ENCODE peak calls at places on chromosome 2, in nine cellular contexts. Q is stomach, U is breast epithelium, O is Panc1, J is transverse colon, M is HepG2, H is vagina, W is GM23338, D is sigmoid colon. A is an unnamed sample.
A peak's percentile ranks its signal among the peaks of the same experiment; 100 is the strongest.

GRCh38 chr2:191625016-191625415 is 52.9 kb upstream of the NABP1 start:
- DNase-seq in Q (no peak), M (peak; percentile 75), W (no peak), O (no peak), D (no peak), H (no peak), U (no peak), J (no peak), A (peak; percentile 83)

GRCh38 chr2:85008252-85008651 is 37.3 kb downstream of the KCMF1 start:
- DNase-seq in H (no peak), J (no peak), O (no peak), D (no peak), Q (no peak), U (no peak), M (no peak), W (no peak), A (no peak)

GRCh38 chr2:200288670-200289429 is 17.6 kb upstream of the SPATS2L start:
- DNase-seq in M (no peak), O (no peak), D (no peak), J (no peak), Q (no peak), H (no peak), W (no peak), U (peak; percentile 45), A (no peak)

GRCh38 chr2:143428700-143429099 is 299.5 kb downstream of the ARHGAP15 start:
- DNase-seq in Q (no peak), J (no peak), O (no peak), M (no peak), W (no peak), D (no peak), U (no peak), H (no peak), A (no peak)

GRCh38 chr2:155485141-155485842 is 786.8 kb downstream of the KCNJ3 start:
- DNase-seq in J (no peak), H (no peak), M (no peak), D (no peak), U (no peak), W (no peak), Q (no peak), O (no peak), A (no peak)

GRCh38 chr2:209463226-209463625 is 39.4 kb downstream of the MAP2 start:
- DNase-seq in O (no peak), M (no peak), U (no peak), W (peak; percentile 40), Q (no peak), D (no peak), J (no peak), H (no peak), A (no peak)

GRCh38 chr2:97995026-97995733 is 568 bp downstream of the TMEM131 start:
- DNase-seq in J (peak; percentile 56), U (no peak), H (no peak), O (no peak), W (peak; percentile 67), Q (peak; percentile 52), D (peak; percentile 69), M (peak; percentile 30), A (peak; percentile 93)

GRCh38 chr2:239094727-239095266 is 246.9 kb downstream of the TWIST2 start:
- DNase-seq in H (no peak), M (no peak), Q (no peak), U (no peak), O (no peak), J (no peak), D (no peak), W (no peak), A (no peak)

GRCh38 chr2:39289609-39290008 is 45.8 kb upstream of the CDKL4 start:
- DNase-seq in U (no peak), W (no peak), D (no peak), J (no peak), O (no peak), M (no peak), H (no peak), Q (no peak), A (no peak)

GRCh38 chr2:210997373-210997772 is 441.0 kb downstream of the CPS1 start:
- DNase-seq in U (no peak), J (no peak), Q (no peak), W (no peak), O (no peak), D (no peak), H (no peak), M (no peak), A (no peak)

GRCh38 chr2:233707979-233708644 is 4.6 kb upstream of the UGT1A5 start:
- DNase-seq in O (no peak), D (no peak), M (no peak), H (no peak), U (no peak), J (no peak), Q (no peak), W (no peak), A (no peak)

GRCh38 chr2:215514516-215514915 is 78.6 kb upstream of the FN1 start:
- DNase-seq in W (no peak), Q (no peak), O (no peak), J (no peak), M (no peak), H (no peak), U (no peak), D (no peak), A (no peak)

GRCh38 chr2:172249336-172249735 is 146.6 kb upstream of the DLX2 start:
- DNase-seq in M (no peak), Q (no peak), U (no peak), J (no peak), W (no peak), O (no peak), H (no peak), D (no peak), A (no peak)

GRCh38 chr2:172251231-172251630 is 148.5 kb upstream of the DLX2 start:
- DNase-seq in O (no peak), D (no peak), J (no peak), H (no peak), W (no peak), M (no peak), Q (no peak), U (no peak), A (no peak)

GRCh38 chr2:172248381-172249173 is 145.9 kb upstream of the DLX2 start:
- DNase-seq in D (no peak), Q (no peak), W (peak; percentile 38), M (no peak), H (no peak), U (no peak), J (no peak), O (no peak), A (no peak)

GRCh38 chr2:172250801-172251200 is 148.1 kb upstream of the DLX2 start:
- DNase-seq in J (no peak), O (no peak), Q (no peak), U (no peak), H (no peak), W (peak; percentile 32), D (no peak), M (no peak), A (no peak)

DNA sequence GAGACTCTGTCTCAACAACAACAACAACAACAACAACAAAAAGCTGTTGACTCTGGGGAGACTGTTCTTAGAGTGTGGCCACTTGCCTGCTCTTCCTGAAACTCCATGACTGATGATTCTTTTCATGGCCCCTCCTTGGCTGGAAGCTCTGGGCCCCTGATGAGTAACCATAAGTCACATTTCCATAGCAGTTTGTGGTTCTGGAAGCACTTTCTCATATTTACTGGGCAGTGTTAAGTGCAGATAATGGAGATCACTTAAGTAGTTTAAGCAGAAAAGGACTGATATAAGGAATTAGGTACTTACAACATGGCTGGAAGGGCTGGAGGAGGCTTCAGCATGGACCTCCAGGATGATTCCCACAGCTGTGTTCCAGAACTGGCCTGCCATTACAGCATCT is 147.3 kb upstream of the DLX2 start:
- DNase-seq in O (no peak), H (no peak), J (no peak), U (no peak), D (no peak), Q (no peak), M (no peak), W (no peak), A (no peak)
- TF ChIP-seq POLR2AphosphoS5 in O (no peak), H (no peak), J (no peak), U (no peak), D (no peak), Q (no peak), M (no peak), W (no peak), A (no peak)

GRCh38 chr2:44211183-44211582 is 42.5 kb downstream of the PPM1B start:
- DNase-seq in M (peak; percentile 59), D (no peak), U (no peak), J (no peak), Q (no peak), H (no peak), W (no peak), O (no peak), A (no peak)

GRCh38 chr2:44212301-44212700 is 43.6 kb downstream of the PPM1B start:
- DNase-seq in O (no peak), U (no peak), W (no peak), M (no peak), D (no peak), H (no peak), Q (no peak), J (no peak), A (no peak)

GRCh38 chr2:44210362-44210761 is 41.7 kb downstream of the PPM1B start:
- DNase-seq in H (no peak), D (no peak), W (no peak), U (no peak), J (no peak), Q (no peak), M (no peak), O (no peak), A (no peak)

GRCh38 chr2:44218771-44219170 is 50.1 kb downstream of the PPM1B start:
- DNase-seq in H (no peak), Q (no peak), M (no peak), D (no peak), O (no peak), J (no peak), U (no peak), W (no peak), A (no peak)

DNA sequence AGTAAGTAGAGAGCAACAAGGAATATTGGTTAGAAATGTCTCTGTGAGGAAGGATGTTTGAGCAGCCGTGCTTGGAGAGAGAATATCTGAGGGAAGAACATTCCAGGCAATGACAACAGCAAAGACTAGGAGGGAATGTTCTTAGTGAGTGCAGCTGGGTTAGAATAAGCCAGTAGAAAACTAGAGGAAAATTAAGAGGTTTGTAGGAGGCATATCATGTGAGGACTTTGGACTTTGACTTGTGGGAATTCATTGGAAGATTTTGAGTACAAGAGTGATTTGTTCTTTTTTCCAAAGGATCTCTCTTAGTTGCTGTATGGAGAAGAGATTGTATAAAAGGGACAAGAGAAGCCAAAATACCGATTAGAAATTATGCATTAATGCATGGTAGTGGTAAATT is 47.2 kb downstream of the PPM1B start:
- DNase-seq in O (no peak), J (no peak), D (no peak), Q (no peak), H (no peak), W (no peak), U (no peak), M (peak; percentile 29), A (no peak)
- H3K36me3 ChIP-seq in O (peaks cover 7% of the 10 kb centered on the region), J (no peaks in the 10 kb centered on the region), D (peaks cover 3% of the 10 kb centered on the region), Q (peaks cover 17% of the 10 kb centered on the region), H (peaks cover 11% of the 10 kb centered on the region), W (peaks cover 28% of the 10 kb centered on the region), U (no peaks in the 10 kb centered on the region), M (peaks cover 3% of the 10 kb centered on the region), A (peaks cover 20% of the 10 kb centered on the region)

GRCh38 chr2:157782057-157782845 is 93.9 kb downstream of the ACVR1 start:
- DNase-seq in H (no peak), J (no peak), O (no peak), M (peak; percentile 14), Q (no peak), W (peak; percentile 45), U (peak; percentile 39), D (no peak), A (no peak)
- TF ChIP-seq POLR2AphosphoS5 in H (no peak), J (no peak), O (no peak), M (no peak), Q (no peak), W (no peak), U (no peak), D (no peak), A (no peak)

GRCh38 chr2:121427187-121427689 is 103.4 kb upstream of the RNU4ATAC start:
- DNase-seq in H (no peak), Q (no peak), U (no peak), D (no peak), O (no peak), M (no peak), W (no peak), J (no peak), A (no peak)
- H3K36me3 ChIP-seq in H (peaks cover 48% of the 10 kb centered on the region), Q (peaks cover 11% of the 10 kb centered on the region), U (peaks cover 4% of the 10 kb centered on the region), D (peaks cover 20% of the 10 kb centered on the region), O (peaks cover 18% of the 10 kb centered on the region), M (peaks cover 14% of the 10 kb centered on the region), W (no peaks in the 10 kb centered on the region), J (no peaks in the 10 kb centered on the region), A (peaks cover 61% of the 10 kb centered on the region)